ENCODE peak calls at places on chromosomes 13 and 19, in four cellular contexts. R, A, Z and K are unnamed samples.

GRCh38 chr13:101511766-101512165 is 59.3 kb downstream of the ITGBL1 start:
- DNase-seq in A (no peak), Z (no peak), R (no peak), K (no peak)

GRCh38 chr19:2394054-2394668 is 33.2 kb downstream of the TIMM13 start:
- DNase-seq in A (no peak), R (no peak), Z (no peak), K (peak)

GRCh38 chr13:90233933-90234672 is 1113.4 kb upstream of the MIR17HG start:
- DNase-seq in R (no peak), A (no peak), Z (no peak), K (no peak)

GRCh38 chr13:41005709-41006108 is 13.4 kb downstream of the ELF1 start:
- DNase-seq in R (no peak), Z (no peak), A (no peak), K (no peak)

GRCh38 chr19:38055655-38056521 is 148.9 kb downstream of the SIPA1L3 start:
- DNase-seq in R (no peak), A (no peak), Z (no peak), K (no peak)

GRCh38 chr13:24659239-24659638 is 21.0 kb upstream of the ATP12A start:
- DNase-seq in R (no peak), A (no peak), Z (no peak), K (no peak)

GRCh38 chr13:41833201-41833600 is 127.7 kb downstream of the VWA8 start:
- DNase-seq in Z (no peak), A (peak), R (no peak), K (no peak)

GRCh38 chr13:27034678-27035111 is 136.9 kb downstream of the USP12 start:
- DNase-seq in Z (no peak), R (no peak), A (no peak), K (no peak)

GRCh38 chr13:25887962-25888655 is 163.7 kb downstream of the SHISA2 start:
- DNase-seq in A (no peak), R (no peak), Z (no peak), K (no peak)

GRCh38 chr13:40096357-40096911 is 441.0 kb downstream of the COG6 start:
- DNase-seq in A (no peak), Z (no peak), R (no peak), K (no peak)

GRCh38 chr19:10321417-10321797 is 5.6 kb upstream of the FDX2 start:
- DNase-seq in Z (no peak), R (peak), A (no peak), K (no peak)

GRCh38 chr19:31675187-31675913 is 326.1 kb upstream of the TSHZ3 start:
- DNase-seq in A (no peak), R (no peak), Z (no peak), K (no peak)

GRCh38 chr13:66835040-66835628 is 395.0 kb downstream of the PCDH9 start:
- DNase-seq in R (peak), A (peak), Z (no peak), K (no peak)

GRCh38 chr13:101412076-101412475 is 4.2 kb downstream of the NALCN start:
- DNase-seq in A (no peak), R (no peak), Z (no peak), K (no peak)

GRCh38 chr13:25679154-25679553 is 307.4 kb downstream of the ATP8A2 start:
- DNase-seq in R (no peak), Z (no peak), A (no peak), K (no peak)

GRCh38 chr19:7732045-7732444 is at the start of gene CLEC4G:
- DNase-seq in A (no peak), Z (no peak), R (no peak), K (no peak)

GRCh38 chr13:41137951-41138350 is 5.3 kb upstream of the KBTBD6 start:
- DNase-seq in Z (no peak), A (peak), R (no peak), K (no peak)

GRCh38 chr13:112434032-112434431 is 57.9 kb downstream of the SPACA7 start:
- DNase-seq in Z (no peak), R (no peak), A (no peak), K (no peak)

GRCh38 chr19:18946918-18947317 is 5.9 kb upstream of the HOMER3 start:
- DNase-seq in Z (no peak), R (no peak), A (no peak), K (no peak)

GRCh38 chr19:29489182-29489951 is 36.4 kb upstream of the VSTM2B start:
- DNase-seq in A (no peak), Z (no peak), R (no peak), K (no peak)

GRCh38 chr19:47471733-47472457 is at the start of gene SLC8A2:
- DNase-seq in R (peak), A (peak), Z (peak), K (peak)
- TF ChIP-seq REST in R (peak), A (peak), Z (peak), K (peak)

GRCh38 chr13:110062777-110063442 is 244.0 kb downstream of the COL4A1 start:
- DNase-seq in R (no peak), Z (no peak), A (no peak), K (no peak)

GRCh38 chr13:110064022-110064421 is 242.9 kb downstream of the COL4A1 start:
- DNase-seq in Z (no peak), R (no peak), A (no peak), K (no peak)

GRCh38 chr13:110061270-110061669 is 245.7 kb downstream of the COL4A1 start:
- DNase-seq in R (no peak), Z (no peak), A (no peak), K (no peak)

GRCh38 chr13:110063490-110063889 is 243.5 kb downstream of the COL4A1 start:
- DNase-seq in Z (no peak), R (no peak), A (no peak), K (no peak)

DNA sequence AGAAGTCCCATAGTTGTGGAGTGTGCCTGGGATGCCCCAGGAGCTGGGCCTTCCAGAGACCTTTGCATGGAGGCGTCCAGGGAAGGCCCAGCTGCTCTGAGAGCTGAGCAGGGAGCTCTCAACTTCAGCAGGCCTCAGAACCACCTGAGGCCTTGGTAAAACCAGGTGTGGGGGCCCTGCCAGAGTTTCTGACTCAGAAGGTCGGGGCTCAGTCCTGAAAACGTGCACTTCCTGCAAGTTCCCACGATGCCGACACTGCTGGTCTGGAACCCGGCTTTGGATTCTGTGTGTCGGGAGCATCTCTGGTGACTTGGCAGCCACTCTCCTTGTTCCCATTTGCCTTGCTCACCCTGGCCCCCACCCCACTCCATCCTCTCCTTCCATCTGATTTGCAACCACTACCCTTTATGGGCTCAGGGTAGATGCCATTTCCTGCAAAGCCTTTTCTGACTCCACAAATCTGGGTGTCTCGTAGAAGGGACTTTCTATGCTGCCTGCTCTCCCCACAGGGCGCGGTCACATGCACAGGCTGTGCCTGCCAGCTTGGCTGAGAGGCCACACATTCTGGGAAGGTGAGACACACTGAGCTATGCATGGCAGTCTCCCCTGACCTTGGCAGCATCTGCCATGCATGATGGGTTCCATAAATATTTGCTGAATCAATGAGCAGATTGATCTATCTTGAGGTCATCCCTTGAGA is 244.7 kb downstream of the COL4A1 start:
- DNase-seq in Z (no peak), R (no peak), A (no peak), K (no peak)
- TF ChIP-seq REST in Z (no peak), R (no peak), A (no peak), K (no peak)

GRCh38 chr19:36139473-36140288 is at the start of gene CAPNS1:
- DNase-seq in Z (peak), R (peak), A (peak), K (peak)
- TF ChIP-seq REST in Z (no peak), R (peak), A (no peak), K (no peak)

DNA sequence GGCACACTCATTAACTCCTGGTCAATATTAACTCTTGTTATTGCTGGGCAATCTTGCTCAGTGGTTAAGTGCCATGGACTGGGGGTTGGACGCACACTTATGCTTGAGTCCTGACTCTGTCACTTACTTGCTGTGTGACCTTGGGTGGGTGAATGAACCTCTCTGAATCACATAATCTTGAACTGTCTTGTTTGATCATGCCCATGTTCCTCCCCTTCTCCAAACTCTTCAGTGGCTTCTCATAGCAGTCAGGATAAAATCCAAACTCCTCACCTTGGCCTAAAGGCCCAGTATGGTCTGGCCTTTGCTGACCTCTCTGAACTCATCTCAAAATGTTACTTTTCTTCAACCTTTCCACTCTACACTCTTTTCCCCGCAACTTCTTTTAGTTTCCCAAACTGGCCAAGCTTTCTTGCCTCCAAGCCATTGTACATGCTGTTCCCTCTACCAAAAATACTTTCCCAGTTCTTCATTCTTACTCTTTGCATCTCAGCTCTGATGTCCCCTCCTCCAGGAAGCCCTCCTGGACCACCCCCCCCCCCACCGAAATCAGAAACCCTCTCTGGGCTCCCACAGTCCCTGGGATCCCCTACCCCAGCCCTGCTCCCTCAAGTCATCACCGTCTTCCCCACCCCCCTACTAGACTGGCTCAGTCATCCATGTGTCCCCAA is 2.4 kb downstream of the MYPOP start:
- DNase-seq in R (no peak), A (no peak), Z (no peak), K (no peak)
- TF ChIP-seq REST in R (no peak), A (no peak), Z (no peak), K (no peak)

GRCh38 chr19:4052114-4052992 is 14.3 kb downstream of the ZBTB7A start:
- DNase-seq in R (no peak), A (peak), Z (no peak), K (peak)

GRCh38 chr19:4046946-4047683 is 19.6 kb downstream of the ZBTB7A start:
- DNase-seq in Z (no peak), A (no peak), R (no peak), K (no peak)

GRCh38 chr19:4046362-4046691 is 20.4 kb downstream of the ZBTB7A start:
- DNase-seq in Z (no peak), R (no peak), A (no peak), K (no peak)

GRCh38 chr19:4051175-4052101 is 15.3 kb downstream of the ZBTB7A start:
- DNase-seq in R (no peak), A (peak), Z (no peak), K (peak)

GRCh38 chr19:4049432-4049831 is 17.3 kb downstream of the ZBTB7A start:
- DNase-seq in R (no peak), Z (no peak), A (no peak), K (no peak)
- TF ChIP-seq REST in R (peak), Z (no peak), A (no peak), K (peak)

GRCh38 chr13:110140099-110140498 is 166.9 kb downstream of the COL4A1 start:
- DNase-seq in R (no peak), A (no peak), Z (no peak), K (no peak)
- TF ChIP-seq REST in R (no peak), A (no peak), Z (no peak), K (no peak)

GRCh38 chr19:42330521-42330835 is 5.0 kb downstream of the MEGF8 start:
- DNase-seq in Z (no peak), R (no peak), A (no peak), K (no peak)
- TF ChIP-seq REST in Z (no peak), R (no peak), A (no peak), K (no peak)

GRCh38 chr19:16889883-16890460 is 1.2 kb downstream of the F2RL3 start:
- DNase-seq in Z (no peak), R (no peak), A (no peak), K (no peak)
- TF ChIP-seq REST in Z (no peak), R (no peak), A (no peak), K (no peak)